ENCODE peak calls at places on chromosome 13, in nine cellular contexts. N is EL; R is WTC11; D is activated CD4-positive, alpha-beta T cell treated with anti-CD3 and anti-CD28 coated beads for 24 hours; V is HT1080; Y is NCI-H2081; E is AG20443; G is activated CD4-positive, CD25-positive, alpha-beta regulatory T cell; W is NCI-H1105. M is an unnamed sample.

GRCh38 chr13:98004107-98004506 is 50.6 kb downstream of the IPO5 start:
- DNase-seq in N (peak), R (no peak), D (no peak), V (no peak), Y (no peak), E (no peak), G (no peak), W (no peak), M (no peak)

GRCh38 chr13:105863300-105863699 is 672.2 kb downstream of the EFNB2 start:
- DNase-seq in N (no peak), R (no peak), D (no peak), V (no peak), Y (no peak), E (no peak), G (no peak), W (no peak), M (no peak)

GRCh38 chr13:26168276-26168814 is 53.8 kb downstream of the RNF6 start:
- DNase-seq in N (peak), R (no peak), D (no peak), V (peak), Y (no peak), E (no peak), G (no peak), W (no peak), M (no peak)

GRCh38 chr13:33229446-33230177 is 55.9 kb downstream of the STARD13 start:
- DNase-seq in N (peak), R (no peak), D (no peak), V (no peak), Y (no peak), E (peak), G (no peak), W (no peak), M (peak)

GRCh38 chr13:110712081-110712848 is 1.2 kb upstream of the ING1 start:
- DNase-seq in N (peak), R (peak), D (peak), V (peak), Y (peak), E (peak), G (peak), W (peak), M (peak)

GRCh38 chr13:103243495-103243894 is 177.3 kb upstream of the SLC10A2 start:
- DNase-seq in N (no peak), R (no peak), D (no peak), V (no peak), Y (no peak), E (no peak), G (no peak), W (no peak), M (no peak)

GRCh38 chr13:99442273-99442895 is 58.9 kb upstream of the TM9SF2 start:
- DNase-seq in N (peak), R (peak), D (no peak), V (peak), Y (peak), E (peak), G (peak), W (no peak), M (no peak)

GRCh38 chr13:24693862-24694471 is 13.8 kb downstream of the ATP12A start:
- DNase-seq in N (peak), R (peak), D (peak), V (peak), Y (peak), E (peak), G (no peak), W (peak), M (peak)

GRCh38 chr13:111344471-111345191 is 24.2 kb downstream of the TEX29 start:
- DNase-seq in N (peak), R (peak), D (no peak), V (peak), Y (peak), E (peak), G (no peak), W (peak), M (peak)

GRCh38 chr13:70668293-70668692 is 560.0 kb upstream of the KLHL1 start:
- DNase-seq in N (no peak), R (peak), D (no peak), V (peak), Y (no peak), E (no peak), G (no peak), W (no peak), M (no peak)

GRCh38 chr13:37657134-37657533 is 58.6 kb upstream of the POSTN start:
- DNase-seq in N (peak), R (no peak), D (no peak), V (peak), Y (no peak), E (peak), G (no peak), W (no peak), M (no peak)